ENCODE peak calls at places on chromosomes 2 and 18, in four cellular contexts. X, G, M and T are unnamed samples.

GRCh38 chr2:220365023-220365422 is 737.6 kb downstream of the SLC4A3 start:
- DNase-seq in X (no peak), G (no peak), M (no peak), T (no peak)

GRCh38 chr2:109162999-109163398 is 34.0 kb downstream of the SH3RF3 start:
- DNase-seq in X (no peak), G (no peak), M (no peak), T (no peak)

GRCh38 chr2:55163258-55163657 is 68.8 kb downstream of the CLHC1 start:
- DNase-seq in X (no peak), G (no peak), M (peak), T (no peak)

GRCh38 chr2:71154798-71155197 is 24.4 kb downstream of the MPHOSPH10 start:
- DNase-seq in X (peak), G (peak), M (no peak), T (no peak)

GRCh38 chr2:194103941-194104655 is 1552.9 kb upstream of the SLC39A10 start:
- DNase-seq in X (no peak), G (no peak), M (no peak), T (no peak)

GRCh38 chr2:210224660-210225460 is at the start of gene ACADL:
- DNase-seq in X (no peak), G (peak), M (peak), T (no peak)

GRCh38 chr2:203808041-203808750 is 59.4 kb upstream of the CTLA4 start:
- DNase-seq in X (no peak), G (no peak), M (no peak), T (no peak)

GRCh38 chr2:16635796-16636699 is 29.6 kb downstream of the CYRIA start:
- DNase-seq in X (no peak), G (peak), M (peak), T (no peak)

GRCh38 chr18:71966791-71967190 is 577.4 kb downstream of the CBLN2 start:
- DNase-seq in X (no peak), G (no peak), M (no peak), T (no peak)

GRCh38 chr2:95149397-95149984 is 10.2 kb downstream of the ZNF514 start:
- DNase-seq in X (no peak), G (no peak), M (no peak), T (no peak)

GRCh38 chr18:37674570-37674969 is 109.0 kb upstream of the CELF4 start:
- DNase-seq in X (no peak), G (no peak), M (no peak), T (no peak)

GRCh38 chr2:163808406-163808805 is 72.6 kb upstream of the FIGN start:
- DNase-seq in X (no peak), G (no peak), M (no peak), T (no peak)

GRCh38 chr2:212538156-212539144 is at the start of gene ERBB4:
- DNase-seq in X (no peak), G (no peak), M (peak), T (no peak)

GRCh38 chr2:232203166-232203891 is 175.2 kb upstream of the ALPP start:
- DNase-seq in X (no peak), G (no peak), M (no peak), T (no peak)

GRCh38 chr2:169082995-169083394 is 13.6 kb downstream of the DHRS9 start:
- DNase-seq in X (peak), G (no peak), M (no peak), T (no peak)

GRCh38 chr18:29879763-29880162 is 1162.8 kb downstream of the DSC3 start:
- DNase-seq in X (no peak), G (no peak), M (no peak), T (no peak)

GRCh38 chr2:2862386-2862785 is 515.2 kb downstream of the EIPR1 start:
- DNase-seq in X (no peak), G (no peak), M (no peak), T (no peak)

GRCh38 chr2:75292826-75293225 is 93.5 kb upstream of the TACR1 start:
- DNase-seq in X (no peak), G (no peak), M (no peak), T (no peak)

GRCh38 chr18:27363918-27364317 is 178.8 kb upstream of the CHST9 start:
- DNase-seq in X (no peak), G (no peak), M (peak), T (no peak)

GRCh38 chr2:174778479-174778962 is 14.2 kb upstream of the CHRNA1 start:
- DNase-seq in X (peak), G (no peak), M (no peak), T (no peak)

GRCh38 chr2:64442801-64443429 is 11.0 kb upstream of the LGALSL start:
- DNase-seq in X (no peak), G (no peak), M (no peak), T (no peak)

GRCh38 chr2:236577481-236578410 is 8.1 kb downstream of the ACKR3 start:
- DNase-seq in X (no peak), G (no peak), M (no peak), T (no peak)

GRCh38 chr2:127569274-127570065 is 34.0 kb downstream of the MYO7B start:
- DNase-seq in X (no peak), G (no peak), M (no peak), T (peak)

GRCh38 chr2:98454500-98455235 is 10.0 kb downstream of the INPP4A start:
- DNase-seq in X (no peak), G (peak), M (no peak), T (no peak)

DNA sequence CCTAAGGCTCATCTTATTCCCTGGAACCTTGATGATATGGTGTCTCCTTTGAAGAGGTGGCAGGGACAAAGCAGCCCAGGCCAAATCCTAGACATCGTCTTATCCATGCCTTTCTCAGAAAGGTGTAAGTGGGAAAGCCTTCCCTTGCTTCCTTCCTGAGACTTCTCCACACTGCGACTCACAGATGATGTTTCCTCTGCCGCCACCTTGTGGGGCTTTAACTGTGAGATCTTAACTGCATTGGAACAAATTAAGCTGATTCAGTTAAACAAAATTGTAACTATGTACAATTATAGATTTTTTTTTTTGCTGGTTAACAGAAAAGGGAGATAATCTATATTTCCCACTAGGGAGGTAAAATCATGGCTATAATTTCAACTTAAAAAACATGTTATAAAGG is 10.0 kb upstream of the GCA start:
- DNase-seq in X (no peak), G (no peak), M (no peak), T (no peak)
- TF ChIP-seq NRF1 in X (no peak), G (no peak), M (no peak), T (no peak)

GRCh38 chr2:222993920-222994650 is 57.9 kb upstream of the KCNE4 start:
- DNase-seq in X (no peak), G (no peak), M (peak), T (no peak)
- TF ChIP-seq EP300 in X (no peak), G (no peak), M (peak), T (no peak)

DNA sequence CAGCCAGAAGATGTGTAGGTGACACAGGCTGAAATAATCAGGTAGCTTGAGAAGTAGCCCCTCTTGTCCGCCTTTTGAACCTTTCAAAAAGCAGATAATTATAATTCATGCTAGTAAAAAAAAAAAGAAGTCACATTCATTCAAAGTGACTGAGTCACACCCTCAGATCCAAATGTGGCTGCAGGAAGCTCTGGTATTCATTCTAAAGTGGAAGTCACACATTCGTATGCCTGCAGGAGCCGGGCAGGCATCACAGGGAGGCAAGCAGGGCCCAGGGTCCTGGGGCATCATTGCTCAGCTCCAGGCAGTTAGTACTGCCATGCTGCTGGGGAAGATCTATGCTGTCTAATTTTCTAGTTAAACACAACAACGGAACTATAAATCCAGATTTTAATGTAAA is 21.7 kb upstream of the RAB11FIP5 start:
- DNase-seq in X (no peak), G (no peak), M (no peak), T (no peak)
- TF ChIP-seq NRF1 in X (no peak), G (no peak), M (no peak), T (no peak)

GRCh38 chr2:85794038-85794441 is 40.2 kb downstream of the ATOH8 start:
- DNase-seq in X (no peak), G (no peak), M (no peak), T (no peak)

GRCh38 chr2:85793584-85793983 is 39.8 kb downstream of the ATOH8 start:
- DNase-seq in X (no peak), G (no peak), M (no peak), T (no peak)

GRCh38 chr2:85791704-85792565 is 38.1 kb downstream of the ATOH8 start:
- DNase-seq in X (no peak), G (no peak), M (no peak), T (no peak)

GRCh38 chr2:85794491-85795121 is 40.8 kb downstream of the ATOH8 start:
- DNase-seq in X (no peak), G (no peak), M (peak), T (no peak)

GRCh38 chr2:85792783-85793441 is 39.1 kb downstream of the ATOH8 start:
- DNase-seq in X (no peak), G (no peak), M (peak), T (no peak)
- TF ChIP-seq EP300 in X (no peak), G (no peak), M (peak), T (no peak)

DNA sequence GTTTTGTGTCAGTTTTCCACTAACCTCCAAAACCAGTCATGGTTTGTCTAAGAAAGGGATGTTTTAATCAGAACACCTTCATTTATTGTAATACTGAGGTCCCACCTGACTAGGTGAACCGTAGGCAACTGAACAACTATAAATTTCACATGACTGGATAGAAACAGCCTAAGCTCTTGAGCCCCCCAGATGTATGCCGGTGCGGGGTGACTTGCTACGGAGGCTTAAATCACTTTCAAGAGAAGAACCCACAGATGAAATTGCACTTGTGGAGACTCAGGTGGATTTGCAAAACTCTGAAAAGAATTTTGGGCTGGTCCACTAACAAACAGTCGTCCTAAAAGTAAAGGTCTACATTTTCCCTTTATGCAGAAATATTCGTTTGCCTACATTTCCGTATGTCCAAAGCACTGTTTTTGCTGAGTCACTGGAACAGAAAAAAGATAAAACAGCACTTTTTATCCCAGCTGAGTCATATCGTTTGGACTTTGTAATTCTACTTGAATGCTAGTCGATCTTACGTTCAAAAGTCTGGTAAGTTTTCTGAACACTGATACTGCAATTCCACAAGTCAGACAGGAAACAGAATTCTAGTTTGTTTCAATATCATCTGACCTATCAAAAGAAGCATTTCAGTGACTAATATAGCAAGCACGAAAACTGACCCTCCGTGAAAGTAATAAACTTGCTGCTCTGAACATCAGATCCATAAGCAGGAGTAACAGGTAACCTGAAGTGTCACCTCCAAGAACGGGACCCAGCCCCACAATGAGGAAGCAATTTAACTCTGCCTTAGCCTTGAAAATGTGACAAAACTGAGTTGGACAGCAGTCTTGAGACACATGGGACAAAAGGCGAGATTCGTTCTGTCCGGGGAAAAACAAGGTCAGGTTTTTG is 18.1 kb downstream of the ZNF516 start:
- DNase-seq in X (no peak), G (no peak), M (no peak), T (no peak)
- TF ChIP-seq NRF1 in X (no peak), G (no peak), M (no peak), T (no peak)

GRCh38 chr2:237885931-237886701 is 26.7 kb downstream of the RAMP1 start:
- DNase-seq in X (no peak), G (no peak), M (peak), T (no peak)
- TF ChIP-seq EP300 in X (no peak), G (no peak), M (no peak), T (no peak)

GRCh38 chr2:121084137-121084680 is 200.8 kb downstream of the TFCP2L1 start:
- DNase-seq in X (no peak), G (no peak), M (no peak), T (no peak)
- TF ChIP-seq NRF1 in X (no peak), G (no peak), M (no peak), T (no peak)

DNA sequence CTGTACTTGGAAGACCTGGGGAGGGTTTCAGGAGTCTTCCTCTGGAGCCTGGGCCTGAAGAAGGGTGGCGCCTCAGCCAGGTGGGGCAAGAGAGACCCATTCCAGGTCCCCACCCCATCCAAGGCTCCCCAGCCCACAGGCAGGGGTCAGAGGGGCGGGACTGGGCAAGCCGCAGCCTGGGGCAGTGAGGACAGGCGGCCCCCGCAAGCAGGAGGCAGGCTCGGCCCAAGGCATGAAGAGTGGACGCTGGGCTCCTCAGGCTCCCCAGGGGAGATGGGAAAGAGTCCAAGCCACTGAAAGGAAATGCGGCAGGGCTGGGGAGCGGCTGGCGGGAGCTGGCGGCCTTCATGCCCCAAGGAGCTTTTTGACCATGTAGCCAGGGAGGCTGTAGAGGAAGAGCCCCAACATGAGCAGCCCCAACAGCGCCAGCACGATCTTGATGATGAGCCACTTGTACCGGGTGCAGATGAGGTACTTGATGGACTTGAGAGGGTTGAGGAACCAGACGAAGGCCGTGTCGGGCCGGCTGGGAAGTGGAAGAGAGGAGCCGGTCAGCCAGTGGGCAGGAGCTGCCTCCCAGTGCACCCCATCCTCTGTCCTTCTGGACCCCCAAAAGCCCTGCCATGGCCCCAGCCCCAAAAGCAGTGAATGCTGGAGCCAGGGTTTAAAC is 20.1 kb downstream of the OTOF start:
- DNase-seq in X (no peak), G (no peak), M (no peak), T (no peak)
- TF ChIP-seq EP300 in X (no peak), G (no peak), M (no peak), T (no peak)

DNA sequence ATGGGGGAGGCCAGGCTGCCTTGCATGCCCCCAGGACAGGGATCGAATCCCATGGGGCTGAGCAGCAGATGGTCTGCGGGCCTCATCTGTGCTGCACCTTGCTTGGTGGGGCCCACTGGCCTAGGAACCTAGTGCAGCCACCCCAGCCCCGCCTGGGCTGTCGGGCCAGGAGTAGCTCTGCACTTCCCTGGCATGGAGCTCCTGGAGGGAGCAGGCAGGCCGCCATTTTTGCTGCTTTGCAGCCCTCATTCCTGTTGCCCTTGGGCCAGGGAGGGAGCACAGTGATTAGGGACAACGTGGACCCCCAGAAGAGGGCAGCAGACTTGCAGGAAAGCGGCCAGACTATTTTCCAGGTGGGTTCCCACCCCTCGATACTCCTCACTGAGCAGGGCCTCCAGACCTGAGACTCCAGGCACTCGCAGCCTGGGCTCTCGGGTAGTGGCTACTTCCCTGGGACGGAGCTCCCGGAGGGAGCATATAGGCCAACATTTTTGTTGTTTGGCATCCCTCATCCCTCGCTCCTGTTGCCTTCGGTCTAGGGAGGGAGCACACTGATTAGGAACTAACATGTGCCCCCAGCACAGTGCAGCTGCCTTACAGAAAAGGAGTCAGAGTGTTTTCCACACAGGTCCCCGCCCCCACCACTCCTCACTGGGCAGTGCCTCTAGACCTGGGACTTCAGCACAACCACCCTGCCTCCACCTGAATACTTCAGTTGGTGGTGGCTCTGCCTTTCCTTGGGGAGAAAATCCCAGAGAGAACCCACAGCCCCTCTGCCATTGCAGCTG is 99.5 kb downstream of the MAIP1 start:
- DNase-seq in X (no peak), G (no peak), M (no peak), T (peak)
- TF ChIP-seq NRF1 in X (no peak), G (no peak), M (no peak), T (no peak)

GRCh38 chr2:145194671-145195070 is 674.8 kb upstream of the ZEB2 start:
- DNase-seq in X (no peak), G (no peak), M (no peak), T (no peak)
- TF ChIP-seq EP300 in X (no peak), G (no peak), M (no peak), T (no peak)